ENCODE peak calls at places on chromosomes 5 and 9, in eight cellular contexts. M, E, X, G, Z, Q, P and F are unnamed samples.

GRCh38 chr9:83327750-83328622 is 210.2 kb downstream of the FRMD3 start:
- DNase-seq in G (no peak), P (no peak), Z (no peak), X (no peak), M (no peak), E (no peak), Q (no peak), F (no peak)

GRCh38 chr9:133842174-133842573 is 104.0 kb upstream of the SARDH start:
- DNase-seq in Q (no peak), M (peak), G (no peak), Z (no peak), P (no peak), E (no peak), X (no peak), F (no peak)

GRCh38 chr9:134949681-134950403 is 32.1 kb upstream of the FCN1 start:
- DNase-seq in Z (no peak), Q (no peak), P (peak), M (no peak), X (no peak), G (no peak), E (peak), F (no peak)

GRCh38 chr9:35236692-35237091 is 74.9 kb downstream of the UNC13B start:
- DNase-seq in Q (no peak), Z (no peak), X (no peak), G (no peak), M (peak), P (no peak), E (no peak), F (no peak)

GRCh38 chr9:135619599-135619886 is 19.8 kb downstream of the GLT6D1 start:
- DNase-seq in Z (no peak), G (no peak), X (no peak), P (no peak), M (no peak), Q (no peak), E (no peak), F (no peak)

GRCh38 chr9:133440884-133441283 is 18.7 kb downstream of the ADAMTS13 start:
- DNase-seq in M (no peak), G (no peak), P (no peak), E (no peak), X (no peak), Z (peak), Q (peak), F (no peak)

GRCh38 chr5:179680780-179681411 is at the start of gene CBY3:
- DNase-seq in Q (peak), E (no peak), P (no peak), M (no peak), X (no peak), Z (no peak), G (no peak), F (no peak)

GRCh38 chr9:123453058-123453667 is 97.2 kb downstream of the CRB2 start:
- DNase-seq in X (no peak), M (no peak), P (peak), Z (no peak), E (no peak), G (no peak), Q (no peak), F (no peak)

GRCh38 chr5:143229896-143230675 is 173.4 kb downstream of the NR3C1 start:
- DNase-seq in M (no peak), P (no peak), Q (peak), G (no peak), Z (no peak), E (no peak), X (no peak), F (no peak)

GRCh38 chr9:135144581-135145108 is 57.2 kb downstream of the OLFM1 start:
- DNase-seq in E (no peak), Z (no peak), G (no peak), X (no peak), M (no peak), Q (no peak), P (peak), F (no peak)

GRCh38 chr5:84724683-84725082 is 340.0 kb upstream of the EDIL3 start:
- DNase-seq in X (no peak), P (no peak), Z (no peak), E (no peak), Q (peak), G (no peak), M (no peak), F (peak)

GRCh38 chr9:77826621-77827020 is 178.5 kb upstream of the GNA14 start:
- DNase-seq in M (no peak), Q (no peak), G (no peak), X (no peak), Z (no peak), P (no peak), E (no peak), F (no peak)

GRCh38 chr5:126540631-126541030 is 54.4 kb downstream of the ALDH7A1 start:
- DNase-seq in M (no peak), E (no peak), G (no peak), Q (no peak), P (no peak), X (no peak), Z (no peak), F (no peak)

GRCh38 chr5:56328753-56329560 is 95.8 kb upstream of the ANKRD55 start:
- DNase-seq in Q (peak), P (no peak), Z (peak), G (no peak), E (no peak), M (no peak), X (no peak), F (no peak)

GRCh38 chr9:89502038-89502601 is 4.2 kb upstream of the SEMA4D start:
- DNase-seq in Q (no peak), X (peak), Z (no peak), P (no peak), M (no peak), G (no peak), E (no peak), F (no peak)

GRCh38 chr5:88875609-88876234 is 7.3 kb downstream of the MEF2C start:
- DNase-seq in Z (no peak), E (no peak), P (no peak), M (no peak), G (no peak), X (no peak), Q (no peak), F (no peak)

GRCh38 chr5:60259730-60260129 is 366.2 kb upstream of the PDE4D start:
- DNase-seq in M (no peak), Q (no peak), Z (no peak), X (no peak), P (no peak), E (no peak), G (no peak), F (no peak)

GRCh38 chr9:114677418-114677817 is 4.6 kb downstream of the TEX48 start:
- DNase-seq in G (no peak), Z (no peak), P (no peak), E (no peak), M (no peak), X (no peak), Q (peak), F (peak)

GRCh38 chr9:95078934-95079333 is 238.6 kb downstream of the FANCC start:
- DNase-seq in Z (no peak), G (no peak), X (no peak), P (peak), E (peak), M (no peak), Q (no peak), F (no peak)

GRCh38 chr9:27086818-27087680 is 22.0 kb upstream of the TEK start:
- DNase-seq in P (no peak), Q (peak), Z (no peak), G (no peak), X (no peak), E (no peak), M (no peak), F (no peak)

GRCh38 chr5:60497706-60498500 is 202.1 kb downstream of the DEPDC1B start:
- DNase-seq in G (no peak), M (no peak), E (no peak), Q (peak), P (no peak), X (no peak), Z (no peak), F (peak)

GRCh38 chr5:159082491-159082890 is 17.2 kb downstream of the EBF1 start:
- DNase-seq in E (no peak), Q (no peak), M (no peak), X (no peak), Z (no peak), P (no peak), G (no peak), F (no peak)

GRCh38 chr5:9066349-9066748 is 479.5 kb downstream of the SEMA5A start:
- DNase-seq in Z (no peak), P (no peak), Q (no peak), E (no peak), M (no peak), X (no peak), G (no peak), F (no peak)

GRCh38 chr9:129816501-129817435 is 7.2 kb downstream of the TOR1A start:
- DNase-seq in X (no peak), Z (no peak), Q (no peak), M (no peak), G (no peak), E (no peak), P (peak), F (no peak)

GRCh38 chr9:134652291-134653225 is 11.0 kb downstream of the COL5A1 start:
- DNase-seq in M (no peak), E (peak), P (peak), Z (no peak), Q (no peak), X (no peak), G (no peak), F (no peak)

GRCh38 chr5:28014779-28015178 is 976.4 kb upstream of the CDH9 start:
- DNase-seq in Z (no peak), G (no peak), Q (no peak), M (no peak), E (no peak), P (no peak), X (no peak), F (peak)

GRCh38 chr9:84966876-84967830 is 297.6 kb downstream of the NTRK2 start:
- DNase-seq in G (peak), E (no peak), M (no peak), Z (no peak), Q (peak), X (no peak), P (no peak), F (no peak)

GRCh38 chr5:60801406-60802090 is 42.5 kb downstream of the ELOVL7 start:
- DNase-seq in M (no peak), X (no peak), G (no peak), P (no peak), Q (no peak), Z (no peak), E (no peak), F (no peak)

GRCh38 chr5:106768392-106768791 is 902.3 kb downstream of the EFNA5 start:
- DNase-seq in P (no peak), G (no peak), X (no peak), Z (no peak), E (no peak), M (no peak), Q (no peak), F (no peak)

GRCh38 chr5:31937226-31937625 is 236.9 kb downstream of the GOLPH3 start:
- DNase-seq in Z (no peak), E (no peak), P (no peak), Q (no peak), M (no peak), G (no peak), X (no peak), F (no peak)

GRCh38 chr5:37606632-37607248 is 227.6 kb downstream of the WDR70 start:
- DNase-seq in Z (no peak), M (no peak), E (no peak), P (no peak), G (no peak), Q (no peak), X (no peak), F (no peak)

GRCh38 chr5:112533315-112533867 is 114.3 kb upstream of the EPB41L4A start:
- DNase-seq in M (peak), P (no peak), Q (peak), E (no peak), X (no peak), G (no peak), Z (no peak), F (no peak)

GRCh38 chr5:181224390-181225234 is 1.5 kb downstream of the TRIM41 start:
- DNase-seq in G (no peak), Z (peak), Q (no peak), X (peak), E (no peak), P (no peak), M (no peak), F (no peak)

GRCh38 chr5:103800728-103801127 is 238.1 kb upstream of the NUDT12 start:
- DNase-seq in X (no peak), E (no peak), M (no peak), P (no peak), G (no peak), Z (no peak), Q (peak), F (no peak)

GRCh38 chr9:131731237-131731995 is 8.5 kb downstream of the RAPGEF1 start:
- DNase-seq in Q (no peak), Z (no peak), X (no peak), G (no peak), E (no peak), M (no peak), P (no peak), F (no peak)

DNA sequence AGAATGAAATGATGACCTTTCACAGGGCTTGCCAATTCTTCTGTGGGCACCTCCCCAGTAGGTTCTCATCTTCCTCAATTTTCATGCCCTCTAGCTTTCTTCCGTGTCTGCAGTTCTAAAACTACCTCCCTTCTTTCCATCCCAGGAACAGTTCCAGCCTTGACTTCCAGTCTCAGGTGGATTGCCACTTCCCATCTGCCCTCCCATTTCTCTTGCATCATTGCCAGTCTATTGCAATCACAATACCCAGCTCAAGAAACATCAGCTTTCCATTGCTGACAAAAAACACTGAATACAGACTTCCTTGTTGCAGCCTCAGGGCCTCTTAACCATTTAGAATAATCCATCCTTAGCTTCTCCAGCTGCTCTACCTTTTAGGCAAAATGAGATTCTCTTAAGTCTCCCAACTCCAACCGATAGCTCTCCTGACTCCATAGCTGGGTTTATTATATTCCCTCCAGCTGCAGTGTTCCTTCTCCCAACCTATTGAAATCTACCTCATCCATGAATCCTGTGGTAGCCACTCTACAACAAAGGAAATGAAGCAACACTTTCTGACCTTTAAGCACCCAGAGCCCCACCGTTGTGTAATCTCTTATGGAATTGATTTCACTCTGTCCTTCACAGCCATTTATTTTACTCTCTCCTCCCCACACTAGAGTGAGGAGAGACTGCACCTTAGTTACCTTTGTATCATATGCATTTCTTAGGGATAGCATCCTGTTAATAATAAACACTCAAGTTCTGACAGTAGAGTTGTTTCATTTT is 75.6 kb upstream of the PCA3 start:
- DNase-seq in X (no peak), Z (no peak), P (no peak), Q (no peak), G (no peak), E (no peak), M (no peak), F (no peak)
- H3K27ac ChIP-seq in X (no peak), Z (no peak), P (no peak), Q (no peak), G (no peak), E (peak), M (no peak), F (no peak)

GRCh38 chr5:139668924-139669680 is 21.0 kb downstream of the CXXC5 start:
- DNase-seq in Q (no peak), X (no peak), M (no peak), P (no peak), Z (no peak), G (no peak), E (no peak), F (no peak)

GRCh38 chr5:139669681-139670368 is 21.7 kb downstream of the CXXC5 start:
- DNase-seq in Q (no peak), G (no peak), X (peak), M (no peak), E (no peak), P (no peak), Z (peak), F (no peak)

GRCh38 chr5:139668064-139668880 is 20.1 kb downstream of the CXXC5 start:
- DNase-seq in Z (peak), E (no peak), Q (peak), X (peak), M (no peak), G (no peak), P (peak), F (no peak)

GRCh38 chr5:139671096-139671841 is 23.1 kb downstream of the CXXC5 start:
- DNase-seq in Q (no peak), P (no peak), G (no peak), Z (peak), X (no peak), M (no peak), E (no peak), F (no peak)

DNA sequence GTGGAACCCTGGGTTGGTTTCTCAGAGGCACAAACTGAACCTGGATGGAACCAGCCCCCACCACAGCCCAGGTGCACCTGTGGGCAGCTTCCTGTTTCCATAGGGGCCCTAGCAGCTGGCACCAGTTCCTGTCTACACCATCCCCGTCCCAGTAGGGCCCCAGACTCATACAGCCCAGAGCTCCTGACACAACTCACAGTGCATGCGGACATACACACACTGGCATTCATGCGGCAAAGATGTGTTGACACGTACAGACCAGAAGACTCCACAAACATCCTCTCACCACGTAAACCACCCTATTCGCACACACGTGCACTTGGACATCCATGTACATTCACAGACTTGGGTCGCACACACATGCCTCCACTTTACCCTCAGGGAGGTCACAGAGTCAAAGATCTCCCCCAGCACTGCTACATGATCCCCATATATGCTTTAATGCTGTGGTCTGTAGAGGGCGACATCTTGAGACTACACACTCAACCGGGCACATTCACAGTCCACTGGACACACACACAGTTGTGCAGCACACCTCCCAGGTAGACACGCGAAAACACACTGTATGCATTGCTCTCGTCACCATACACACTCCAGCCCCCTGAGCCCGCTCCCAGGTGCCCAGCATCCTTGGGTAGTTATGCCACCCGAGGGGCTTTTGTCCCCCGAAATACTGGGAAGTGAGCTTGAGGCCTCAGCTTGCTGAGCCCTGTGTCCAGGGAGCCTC is 22.4 kb downstream of the CXXC5 start:
- DNase-seq in X (peak), M (no peak), G (no peak), Q (no peak), E (no peak), P (no peak), Z (peak), F (no peak)
- H3K27ac ChIP-seq in X (peak), M (peak), G (no peak), Q (no peak), E (peak), P (peak), Z (peak), F (no peak)

GRCh38 chr5:139877129-139877597 is 81.6 kb downstream of the PSD2 start:
- DNase-seq in Z (no peak), E (no peak), P (no peak), Q (peak), G (no peak), M (no peak), X (no peak), F (peak)

GRCh38 chr5:139881145-139881733 is 85.6 kb downstream of the PSD2 start:
- DNase-seq in Q (no peak), Z (no peak), G (no peak), M (no peak), X (no peak), E (no peak), P (no peak), F (no peak)

GRCh38 chr5:139882961-139883539 is 87.4 kb downstream of the PSD2 start:
- DNase-seq in E (peak), M (no peak), X (no peak), Q (no peak), G (no peak), Z (no peak), P (no peak), F (no peak)

GRCh38 chr5:139878093-139878492 is 82.5 kb downstream of the PSD2 start:
- DNase-seq in M (no peak), Z (no peak), Q (no peak), X (no peak), P (no peak), E (no peak), G (no peak), F (no peak)

DNA sequence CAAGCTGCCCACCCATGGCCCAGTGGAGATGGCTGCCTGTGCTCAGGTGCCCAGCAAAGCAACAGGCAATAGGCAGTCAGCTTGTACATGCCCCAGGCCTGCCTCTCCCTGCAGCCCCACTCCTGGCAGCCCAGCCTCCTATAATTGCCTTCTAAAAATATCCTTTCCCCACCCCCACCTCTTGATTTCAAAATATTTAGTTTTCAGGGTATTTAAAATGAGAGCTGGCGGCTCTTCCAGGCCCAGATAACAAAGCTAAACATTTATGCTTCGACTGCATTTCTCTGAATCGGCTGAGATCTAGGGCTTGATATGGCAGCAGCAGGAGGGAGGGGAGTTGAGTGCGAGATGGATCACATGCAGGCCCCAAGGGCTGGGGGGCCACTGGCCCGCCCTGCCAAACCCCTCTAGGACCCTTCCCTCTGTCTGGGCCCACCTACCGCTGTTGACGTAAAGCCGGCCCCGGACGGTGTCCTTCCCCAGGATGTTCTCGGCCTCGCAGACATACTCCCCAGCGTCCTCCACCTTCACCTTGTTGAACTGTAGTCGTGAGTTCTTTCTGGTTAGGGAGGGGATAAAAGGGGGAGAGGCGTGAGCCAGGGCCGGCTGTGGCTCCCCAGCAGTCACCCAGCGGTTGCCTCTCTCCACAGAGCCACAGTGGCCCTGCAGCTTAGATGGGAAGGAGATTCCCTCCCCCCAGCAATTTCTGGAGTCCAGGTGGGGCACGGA is 85.0 kb downstream of the PSD2 start:
- DNase-seq in G (no peak), M (no peak), Z (no peak), E (no peak), X (no peak), P (no peak), Q (no peak), F (no peak)
- H3K27ac ChIP-seq in G (no peak), M (no peak), Z (peak), E (no peak), X (no peak), P (no peak), Q (no peak), F (no peak)

GRCh38 chr5:92687793-92688467 is 893.1 kb downstream of the NR2F1-AS1 start:
- DNase-seq in M (no peak), G (no peak), E (no peak), P (no peak), Z (no peak), X (no peak), Q (peak), F (no peak)
- H3K27ac ChIP-seq in M (no peak), G (no peak), E (no peak), P (peak), Z (no peak), X (no peak), Q (no peak), F (no peak)

DNA sequence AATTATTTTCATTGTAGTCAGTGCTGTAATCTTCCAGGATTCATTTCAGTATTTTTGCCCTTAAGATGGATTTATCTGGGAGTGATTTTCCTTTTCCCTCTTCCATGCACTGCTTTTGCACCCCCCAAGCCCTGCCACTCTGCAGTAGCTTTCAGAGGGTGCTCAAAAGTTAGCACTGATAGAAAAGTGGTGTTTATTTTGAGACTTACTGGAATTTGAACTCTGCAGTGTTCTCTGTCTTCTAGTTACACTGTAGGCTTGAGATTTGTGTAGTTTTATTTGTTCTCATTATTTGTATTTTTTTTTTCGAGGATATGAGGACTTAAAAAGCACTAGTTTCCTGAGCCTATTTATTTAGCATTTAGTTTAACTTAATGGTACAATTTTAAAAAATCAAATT is 70.5 kb downstream of the HSD17B4 start:
- DNase-seq in M (no peak), Z (no peak), E (no peak), Q (no peak), G (no peak), X (no peak), P (no peak), F (no peak)
- H3K27ac ChIP-seq in M (no peak), Z (no peak), E (no peak), Q (no peak), G (no peak), X (no peak), P (no peak), F (no peak)